ENCODE peak calls at places on chromosome 1, in seven cellular contexts. One of them, this sample, is unnamed.

GRCh38 chr1:117105003-117105402 is 16.5 kb downstream of the TRIM45 start:
- DNase-seq in RWPE1: no peak
- DNase-seq in spleen: no peak
- DNase-seq in AG09319: peak
- DNase-seq in omental fat pad: no peak
- DNase-seq in transverse colon: no peak
- DNase-seq in Calu3: no peak
- DNase-seq in this sample: no peak

GRCh38 chr1:181424786-181425403 is 58.4 kb upstream of the CACNA1E start:
- DNase-seq in spleen: no peak
- DNase-seq in Calu3: peak
- DNase-seq in AG09319: peak
- DNase-seq in RWPE1: peak
- DNase-seq in omental fat pad: peak
- DNase-seq in transverse colon: peak
- DNase-seq in this sample: no peak

GRCh38 chr1:98794196-98794886 is 132.8 kb downstream of the SNX7 start:
- DNase-seq in Calu3: peak
- DNase-seq in spleen: no peak
- DNase-seq in RWPE1: peak
- DNase-seq in omental fat pad: no peak
- DNase-seq in transverse colon: peak
- DNase-seq in AG09319: peak
- DNase-seq in this sample: no peak

GRCh38 chr1:10744654-10745238 is 51.7 kb downstream of the CASZ1 start:
- DNase-seq in Calu3: no peak
- DNase-seq in spleen: no peak
- DNase-seq in omental fat pad: no peak
- DNase-seq in RWPE1: no peak
- DNase-seq in AG09319: no peak
- DNase-seq in transverse colon: no peak
- DNase-seq in this sample: no peak

GRCh38 chr1:246782120-246782900 is 58.1 kb downstream of the SCCPDH start:
- DNase-seq in omental fat pad: no peak
- DNase-seq in RWPE1: no peak
- DNase-seq in transverse colon: no peak
- DNase-seq in spleen: no peak
- DNase-seq in Calu3: no peak
- DNase-seq in AG09319: no peak
- DNase-seq in this sample: no peak

GRCh38 chr1:183239793-183240625 is 53.9 kb downstream of the LAMC2 start:
- DNase-seq in AG09319: no peak
- DNase-seq in Calu3: no peak
- DNase-seq in transverse colon: no peak
- DNase-seq in spleen: no peak
- DNase-seq in RWPE1: no peak
- DNase-seq in omental fat pad: no peak
- DNase-seq in this sample: no peak

GRCh38 chr1:33986389-33987095 is 122.7 kb downstream of the HMGB4 start:
- DNase-seq in Calu3: no peak
- DNase-seq in omental fat pad: no peak
- DNase-seq in RWPE1: peak
- DNase-seq in transverse colon: peak
- DNase-seq in spleen: peak
- DNase-seq in AG09319: peak
- DNase-seq in this sample: peak

GRCh38 chr1:32494711-32495337 is 30.0 kb downstream of the ZBTB8B start:
- DNase-seq in Calu3: no peak
- DNase-seq in RWPE1: no peak
- DNase-seq in spleen: no peak
- DNase-seq in AG09319: no peak
- DNase-seq in omental fat pad: no peak
- DNase-seq in transverse colon: no peak
- DNase-seq in this sample: no peak

GRCh38 chr1:67604778-67605177 is 80.2 kb upstream of the GADD45A start:
- DNase-seq in transverse colon: no peak
- DNase-seq in RWPE1: no peak
- DNase-seq in AG09319: no peak
- DNase-seq in omental fat pad: no peak
- DNase-seq in Calu3: no peak
- DNase-seq in spleen: no peak
- DNase-seq in this sample: no peak
- TF ChIP-seq CTCF in transverse colon: no peak
- TF ChIP-seq CTCF in RWPE1: no peak
- TF ChIP-seq CTCF in AG09319: no peak
- TF ChIP-seq CTCF in omental fat pad: no peak
- TF ChIP-seq CTCF in Calu3: no peak
- TF ChIP-seq CTCF in spleen: no peak
- TF ChIP-seq CTCF in this sample: no peak

GRCh38 chr1:160428053-160428452 is 27.7 kb downstream of the VANGL2 start:
- DNase-seq in RWPE1: no peak
- DNase-seq in omental fat pad: no peak
- DNase-seq in transverse colon: no peak
- DNase-seq in spleen: no peak
- DNase-seq in Calu3: no peak
- DNase-seq in AG09319: no peak
- DNase-seq in this sample: peak
- TF ChIP-seq CTCF in RWPE1: no peak
- TF ChIP-seq CTCF in omental fat pad: no peak
- TF ChIP-seq CTCF in transverse colon: no peak
- TF ChIP-seq CTCF in spleen: no peak
- TF ChIP-seq CTCF in Calu3: no peak
- TF ChIP-seq CTCF in AG09319: no peak
- TF ChIP-seq CTCF in this sample: no peak

GRCh38 chr1:91883470-91883869 is 2.5 kb downstream of the TGFBR3 start:
- DNase-seq in Calu3: no peak
- DNase-seq in transverse colon: no peak
- DNase-seq in RWPE1: peak
- DNase-seq in spleen: no peak
- DNase-seq in AG09319: no peak
- DNase-seq in omental fat pad: no peak
- DNase-seq in this sample: no peak
- TF ChIP-seq CTCF in Calu3: peak
- TF ChIP-seq CTCF in transverse colon: no peak
- TF ChIP-seq CTCF in RWPE1: peak
- TF ChIP-seq CTCF in spleen: peak
- TF ChIP-seq CTCF in AG09319: peak
- TF ChIP-seq CTCF in omental fat pad: no peak
- TF ChIP-seq CTCF in this sample: no peak

DNA sequence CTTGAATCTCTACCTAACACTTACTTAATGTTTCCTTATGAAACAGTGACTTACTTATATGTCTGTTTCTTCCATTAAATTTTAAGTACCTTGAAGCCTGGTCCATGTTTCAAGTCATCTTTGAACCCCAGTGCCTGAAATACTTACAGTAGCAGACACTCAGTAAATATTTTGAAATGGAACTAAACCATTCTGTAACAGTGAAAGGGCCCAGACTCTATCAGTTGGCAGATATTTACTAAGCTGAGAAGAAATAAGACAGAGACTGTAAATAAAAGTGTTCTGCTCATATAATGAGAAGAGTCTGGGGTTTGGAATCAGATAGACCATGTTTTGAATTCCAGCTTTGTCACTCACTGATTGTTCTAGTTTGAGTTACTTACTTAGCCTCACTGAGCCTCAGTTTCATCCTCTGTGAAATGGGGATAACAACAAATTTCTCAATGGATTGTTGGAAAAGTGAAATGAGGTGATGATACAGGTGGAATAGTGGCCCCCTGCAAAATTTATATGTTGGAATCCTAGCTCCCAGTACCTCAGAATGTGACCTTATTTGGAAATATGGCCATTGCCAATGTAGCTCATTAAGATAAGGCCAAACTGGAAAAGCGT is 19.3 kb upstream of the C1orf21 start:
- DNase-seq in RWPE1: no peak
- DNase-seq in transverse colon: no peak
- DNase-seq in Calu3: no peak
- DNase-seq in AG09319: no peak
- DNase-seq in omental fat pad: no peak
- DNase-seq in spleen: no peak
- DNase-seq in this sample: no peak
- TF ChIP-seq CTCF in RWPE1: no peak
- TF ChIP-seq CTCF in transverse colon: no peak
- TF ChIP-seq CTCF in Calu3: no peak
- TF ChIP-seq CTCF in AG09319: no peak
- TF ChIP-seq CTCF in omental fat pad: no peak
- TF ChIP-seq CTCF in spleen: no peak
- TF ChIP-seq CTCF in this sample: no peak

DNA sequence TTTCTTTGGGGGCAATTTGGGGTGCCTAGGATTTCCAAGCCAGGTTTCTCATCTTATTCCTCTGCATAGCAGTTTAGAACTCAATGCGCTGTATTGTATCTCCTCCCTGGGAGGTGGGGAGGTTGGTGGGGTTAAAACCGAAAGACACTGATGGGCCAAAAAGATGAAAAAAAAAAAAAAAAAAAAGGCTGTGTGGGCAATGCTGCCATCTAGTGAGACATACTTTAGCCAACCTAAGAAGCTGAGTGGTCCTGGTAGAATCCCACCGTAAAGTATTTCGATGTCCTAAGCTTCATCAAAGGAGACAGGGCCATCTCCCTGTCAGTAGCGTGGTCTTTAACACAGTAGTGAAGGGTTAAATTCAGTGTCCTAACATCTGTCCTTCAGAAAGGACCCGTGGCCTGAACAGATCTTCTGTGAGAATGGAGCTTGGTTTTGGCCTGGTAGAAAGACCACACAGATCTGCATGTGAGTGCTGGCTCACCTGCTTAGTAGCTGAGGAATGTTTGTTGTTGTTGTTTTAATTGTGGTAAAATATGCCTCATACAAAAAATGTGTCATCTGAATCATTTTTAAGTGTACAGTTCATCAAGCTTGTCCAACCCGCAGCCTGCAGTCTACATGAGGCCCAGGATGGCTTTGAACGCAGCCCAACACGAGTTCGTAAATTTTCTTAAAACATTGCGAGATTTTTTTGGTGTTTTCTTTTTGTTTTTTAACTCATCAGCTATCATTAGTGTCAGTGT is 226.2 kb downstream of the KIF26B start:
- DNase-seq in spleen: no peak
- DNase-seq in RWPE1: no peak
- DNase-seq in omental fat pad: no peak
- DNase-seq in AG09319: no peak
- DNase-seq in Calu3: no peak
- DNase-seq in transverse colon: no peak
- DNase-seq in this sample: no peak
- TF ChIP-seq CTCF in spleen: peak
- TF ChIP-seq CTCF in RWPE1: no peak
- TF ChIP-seq CTCF in omental fat pad: no peak
- TF ChIP-seq CTCF in AG09319: peak
- TF ChIP-seq CTCF in Calu3: no peak
- TF ChIP-seq CTCF in transverse colon: no peak
- TF ChIP-seq CTCF in this sample: no peak

GRCh38 chr1:19405195-19405760 is 80.1 kb downstream of the CAPZB start:
- DNase-seq in AG09319: no peak
- DNase-seq in omental fat pad: no peak
- DNase-seq in transverse colon: no peak
- DNase-seq in RWPE1: no peak
- DNase-seq in spleen: no peak
- DNase-seq in Calu3: no peak
- DNase-seq in this sample: no peak
- TF ChIP-seq CTCF in AG09319: peak
- TF ChIP-seq CTCF in omental fat pad: no peak
- TF ChIP-seq CTCF in transverse colon: peak
- TF ChIP-seq CTCF in RWPE1: no peak
- TF ChIP-seq CTCF in spleen: no peak
- TF ChIP-seq CTCF in Calu3: no peak
- TF ChIP-seq CTCF in this sample: peak

GRCh38 chr1:89702520-89703045 is 69.7 kb downstream of the LRRC8C start:
- DNase-seq in omental fat pad: no peak
- DNase-seq in spleen: no peak
- DNase-seq in Calu3: no peak
- DNase-seq in transverse colon: no peak
- DNase-seq in AG09319: no peak
- DNase-seq in RWPE1: no peak
- DNase-seq in this sample: no peak

GRCh38 chr1:89701746-89702241 is 68.9 kb downstream of the LRRC8C start:
- DNase-seq in AG09319: no peak
- DNase-seq in spleen: no peak
- DNase-seq in transverse colon: no peak
- DNase-seq in RWPE1: no peak
- DNase-seq in omental fat pad: no peak
- DNase-seq in Calu3: no peak
- DNase-seq in this sample: no peak

GRCh38 chr1:89705901-89706699 is 73.2 kb downstream of the LRRC8C start:
- DNase-seq in spleen: no peak
- DNase-seq in Calu3: no peak
- DNase-seq in RWPE1: no peak
- DNase-seq in omental fat pad: no peak
- DNase-seq in AG09319: no peak
- DNase-seq in transverse colon: no peak
- DNase-seq in this sample: no peak

GRCh38 chr1:89703469-89703868 is 70.5 kb downstream of the LRRC8C start:
- DNase-seq in RWPE1: no peak
- DNase-seq in spleen: no peak
- DNase-seq in AG09319: no peak
- DNase-seq in omental fat pad: no peak
- DNase-seq in Calu3: no peak
- DNase-seq in transverse colon: no peak
- DNase-seq in this sample: no peak

GRCh38 chr1:89704014-89704413 is 71.1 kb downstream of the LRRC8C start:
- DNase-seq in omental fat pad: no peak
- DNase-seq in AG09319: no peak
- DNase-seq in spleen: no peak
- DNase-seq in transverse colon: no peak
- DNase-seq in RWPE1: no peak
- DNase-seq in Calu3: no peak
- DNase-seq in this sample: no peak
- TF ChIP-seq CTCF in omental fat pad: no peak
- TF ChIP-seq CTCF in AG09319: no peak
- TF ChIP-seq CTCF in spleen: no peak
- TF ChIP-seq CTCF in transverse colon: no peak
- TF ChIP-seq CTCF in RWPE1: no peak
- TF ChIP-seq CTCF in Calu3: no peak
- TF ChIP-seq CTCF in this sample: no peak

GRCh38 chr1:219312967-219313366 is 139.3 kb downstream of the LYPLAL1 start:
- DNase-seq in spleen: no peak
- DNase-seq in RWPE1: no peak
- DNase-seq in AG09319: no peak
- DNase-seq in omental fat pad: no peak
- DNase-seq in transverse colon: no peak
- DNase-seq in Calu3: no peak
- DNase-seq in this sample: no peak

GRCh38 chr1:219316066-219316465 is 142.4 kb downstream of the LYPLAL1 start:
- DNase-seq in Calu3: no peak
- DNase-seq in AG09319: no peak
- DNase-seq in RWPE1: no peak
- DNase-seq in omental fat pad: no peak
- DNase-seq in spleen: no peak
- DNase-seq in transverse colon: no peak
- DNase-seq in this sample: no peak

GRCh38 chr1:219318826-219319225 is 145.1 kb downstream of the LYPLAL1 start:
- DNase-seq in Calu3: no peak
- DNase-seq in transverse colon: no peak
- DNase-seq in spleen: no peak
- DNase-seq in AG09319: no peak
- DNase-seq in RWPE1: no peak
- DNase-seq in omental fat pad: no peak
- DNase-seq in this sample: no peak

GRCh38 chr1:219313961-219314360 is 140.3 kb downstream of the LYPLAL1 start:
- DNase-seq in transverse colon: no peak
- DNase-seq in AG09319: no peak
- DNase-seq in RWPE1: no peak
- DNase-seq in Calu3: no peak
- DNase-seq in omental fat pad: no peak
- DNase-seq in spleen: no peak
- DNase-seq in this sample: no peak

GRCh38 chr1:219317762-219318353 is 144.2 kb downstream of the LYPLAL1 start:
- DNase-seq in RWPE1: no peak
- DNase-seq in spleen: no peak
- DNase-seq in omental fat pad: no peak
- DNase-seq in transverse colon: no peak
- DNase-seq in Calu3: peak
- DNase-seq in AG09319: no peak
- DNase-seq in this sample: no peak
- TF ChIP-seq CTCF in RWPE1: no peak
- TF ChIP-seq CTCF in spleen: no peak
- TF ChIP-seq CTCF in omental fat pad: no peak
- TF ChIP-seq CTCF in transverse colon: no peak
- TF ChIP-seq CTCF in Calu3: no peak
- TF ChIP-seq CTCF in AG09319: no peak
- TF ChIP-seq CTCF in this sample: no peak